ENCODE peak calls at places on chromosomes 13 and 19, in five cellular contexts. T, Q, U, H and M are unnamed samples.

GRCh38 chr19:1324249-1324791 is 38.6 kb downstream of the EFNA2 start:
- DNase-seq in T (no peak), Q (no peak), U (no peak), H (no peak), M (no peak)

GRCh38 chr19:17170538-17171297 is 44.4 kb upstream of the USE1 start:
- DNase-seq in T (no peak), Q (no peak), U (no peak), H (no peak), M (no peak)

GRCh38 chr13:28138756-28139470 is 568 bp downstream of the PAN3 start:
- DNase-seq in T (peak), Q (peak), U (peak), H (peak), M (peak)

GRCh38 chr13:98461525-98462240 is 115.2 kb downstream of the STK24 start:
- DNase-seq in T (no peak), Q (no peak), U (no peak), H (no peak), M (no peak)

GRCh38 chr19:47637550-47637949 is 28.6 kb downstream of the BICRA start:
- DNase-seq in T (no peak), Q (no peak), U (no peak), H (peak), M (no peak)

GRCh38 chr19:5217171-5217570 is 123.4 kb downstream of the PTPRS start:
- DNase-seq in T (no peak), Q (no peak), U (no peak), H (no peak), M (no peak)

GRCh38 chr13:112248909-112249592 is 127.1 kb upstream of the SPACA7 start:
- DNase-seq in T (no peak), Q (no peak), U (peak), H (no peak), M (no peak)

GRCh38 chr13:42832341-42833153 is 51.2 kb downstream of the FAM216B start:
- DNase-seq in T (peak), Q (peak), U (no peak), H (peak), M (no peak)

GRCh38 chr13:27296496-27296895 is 25.9 kb downstream of the RASL11A start:
- DNase-seq in T (no peak), Q (peak), U (no peak), H (no peak), M (no peak)

GRCh38 chr13:60351326-60351725 is 45.7 kb upstream of the TDRD3 start:
- DNase-seq in T (no peak), Q (peak), U (no peak), H (peak), M (no peak)

GRCh38 chr19:33339016-33339749 is 34.3 kb upstream of the CEBPG start:
- DNase-seq in T (no peak), Q (peak), U (no peak), H (no peak), M (no peak)

GRCh38 chr19:4624733-4625362 is 14.5 kb upstream of the TNFAIP8L1 start:
- DNase-seq in T (no peak), Q (peak), U (no peak), H (no peak), M (peak)

GRCh38 chr19:31352296-31352781 is 3.1 kb upstream of the TSHZ3 start:
- DNase-seq in T (no peak), Q (no peak), U (no peak), H (no peak), M (no peak)

GRCh38 chr13:113769106-113769505 is 10.1 kb downstream of the TMEM255B start:
- DNase-seq in T (no peak), Q (no peak), U (no peak), H (no peak), M (no peak)

GRCh38 chr13:33139186-33139585 is 123.0 kb downstream of the KL start:
- DNase-seq in T (peak), Q (no peak), U (no peak), H (no peak), M (peak)

GRCh38 chr19:56423276-56423984 is 19.3 kb downstream of the ZNF583 start:
- DNase-seq in T (no peak), Q (peak), U (no peak), H (no peak), M (no peak)

GRCh38 chr13:89097994-89098393 is 1426.8 kb downstream of the SLITRK5 start:
- DNase-seq in T (no peak), Q (no peak), U (no peak), H (no peak), M (no peak)

GRCh38 chr19:27833031-27833430 is 1379.9 kb downstream of the UQCRFS1 start:
- DNase-seq in T (no peak), Q (no peak), U (no peak), H (no peak), M (no peak)

GRCh38 chr13:59641758-59642157 is 522.0 kb downstream of the DIAPH3 start:
- DNase-seq in T (no peak), Q (no peak), U (no peak), H (peak), M (no peak)

GRCh38 chr13:112985803-112986408 is 16.9 kb downstream of the MCF2L start:
- DNase-seq in T (no peak), Q (no peak), U (no peak), H (no peak), M (no peak)

GRCh38 chr19:7272856-7273578 is 21.2 kb downstream of the INSR start:
- DNase-seq in T (no peak), Q (no peak), U (no peak), H (peak), M (no peak)

GRCh38 chr13:75771818-75772217 is 135.7 kb downstream of the LMO7 start:
- DNase-seq in T (no peak), Q (peak), U (no peak), H (peak), M (no peak)

GRCh38 chr19:41997121-41997850 is 3.3 kb upstream of the ATP1A3 start:
- DNase-seq in T (peak), Q (peak), U (peak), H (peak), M (peak)

GRCh38 chr19:32296694-32297093 is 48.7 kb upstream of the ZNF507 start:
- DNase-seq in T (no peak), Q (peak), U (no peak), H (no peak), M (no peak)

GRCh38 chr13:103140001-103140671 is 73.9 kb upstream of the SLC10A2 start:
- DNase-seq in T (peak), Q (peak), U (no peak), H (peak), M (peak)